ENCODE peak calls at places on chromosomes 12 and 14, in five cellular contexts. Y, Z, B, S and M are unnamed samples.

GRCh38 chr12:71708658-71709057 is 22.8 kb downstream of the TMEM19 start:
- DNase-seq in Y (peak), Z (no peak), S (no peak), B (no peak), M (no peak)

GRCh38 chr12:101698782-101699347 is 1.4 kb downstream of the CHPT1 start:
- DNase-seq in B (no peak), Z (no peak), S (no peak), Y (peak), M (peak)

GRCh38 chr12:92156704-92157395 is 11.2 kb upstream of the BTG1 start:
- DNase-seq in S (no peak), Y (no peak), Z (no peak), B (no peak), M (no peak)

GRCh38 chr12:132385375-132385774 is 56.0 kb upstream of the GALNT9 start:
- DNase-seq in B (no peak), Y (no peak), S (no peak), Z (no peak), M (no peak)

GRCh38 chr12:57046392-57046791 is 3.5 kb downstream of the MYO1A start:
- DNase-seq in Z (no peak), B (peak), Y (no peak), S (no peak), M (no peak)

GRCh38 chr12:22173154-22173553 is 127.1 kb downstream of the CMAS start:
- DNase-seq in Z (no peak), S (no peak), B (no peak), Y (no peak), M (no peak)

GRCh38 chr12:96828169-96828789 is 78.8 kb upstream of the NEDD1 start:
- DNase-seq in B (peak), Y (no peak), Z (no peak), S (no peak), M (no peak)

GRCh38 chr14:70448633-70449032 is 3.3 kb upstream of the ADAM21 start:
- DNase-seq in S (no peak), Z (no peak), Y (peak), B (peak), M (peak)

GRCh38 chr12:121792607-121793500 is 634 bp downstream of the RHOF start:
- DNase-seq in S (no peak), B (no peak), Z (no peak), Y (no peak), M (peak)

GRCh38 chr12:96167492-96167891 is 26.7 kb upstream of the ELK3 start:
- DNase-seq in S (no peak), Z (no peak), B (no peak), Y (no peak), M (no peak)

GRCh38 chr14:68379510-68380303 is 413.2 kb downstream of the ZFP36L1 start:
- DNase-seq in B (no peak), Z (no peak), Y (no peak), S (no peak), M (no peak)

GRCh38 chr14:103550451-103551337 is 11.8 kb downstream of the BAG5 start:
- DNase-seq in S (no peak), Z (no peak), Y (no peak), B (no peak), M (no peak)

GRCh38 chr12:117388865-117389508 is 27.6 kb upstream of the NOS1 start:
- DNase-seq in B (no peak), Z (no peak), Y (no peak), S (no peak), M (no peak)

GRCh38 chr14:92846162-92846897 is 52.2 kb downstream of the GOLGA5 start:
- DNase-seq in S (no peak), B (peak), Z (no peak), Y (peak), M (peak)

GRCh38 chr14:69151458-69152180 is 1.3 kb downstream of the DCAF5 start:
- DNase-seq in Y (peak), Z (peak), B (peak), S (peak), M (peak)

GRCh38 chr12:62813031-62813829 is 121.7 kb downstream of the PPM1H start:
- DNase-seq in B (peak), S (peak), Y (peak), Z (peak), M (peak)

GRCh38 chr14:70838076-70838475 is 28.8 kb upstream of the MAP3K9 start:
- DNase-seq in B (no peak), S (no peak), Y (no peak), Z (no peak), M (no peak)

GRCh38 chr14:77260631-77261030 is 10.4 kb downstream of the NGB start:
- DNase-seq in Y (no peak), B (no peak), S (no peak), Z (no peak), M (no peak)

GRCh38 chr12:44584625-44585024 is 291.5 kb downstream of the NELL2 start:
- DNase-seq in S (no peak), B (no peak), Z (no peak), Y (no peak), M (no peak)

GRCh38 chr14:74257078-74257987 is 18.1 kb downstream of the VSX2 start:
- DNase-seq in S (peak), Z (no peak), B (peak), Y (peak), M (no peak)

GRCh38 chr12:132393245-132393795 is 63.9 kb upstream of the GALNT9 start:
- DNase-seq in S (no peak), B (no peak), Z (no peak), Y (no peak), M (no peak)

GRCh38 chr14:52545584-52546317 is 6.6 kb downstream of the TXNDC16 start:
- DNase-seq in B (no peak), Z (no peak), Y (no peak), S (no peak), M (no peak)

GRCh38 chr12:105423921-105424320 is 93.4 kb downstream of the C12orf75 start:
- DNase-seq in S (no peak), B (no peak), Y (no peak), Z (no peak), M (no peak)

GRCh38 chr12:105107497-105108371 is at the start of gene WASHC4:
- DNase-seq in B (peak), Z (peak), Y (peak), S (peak), M (peak)

GRCh38 chr14:99174081-99174851 is 97.7 kb downstream of the BCL11B start:
- DNase-seq in B (no peak), S (peak), Y (no peak), Z (no peak), M (no peak)

DNA sequence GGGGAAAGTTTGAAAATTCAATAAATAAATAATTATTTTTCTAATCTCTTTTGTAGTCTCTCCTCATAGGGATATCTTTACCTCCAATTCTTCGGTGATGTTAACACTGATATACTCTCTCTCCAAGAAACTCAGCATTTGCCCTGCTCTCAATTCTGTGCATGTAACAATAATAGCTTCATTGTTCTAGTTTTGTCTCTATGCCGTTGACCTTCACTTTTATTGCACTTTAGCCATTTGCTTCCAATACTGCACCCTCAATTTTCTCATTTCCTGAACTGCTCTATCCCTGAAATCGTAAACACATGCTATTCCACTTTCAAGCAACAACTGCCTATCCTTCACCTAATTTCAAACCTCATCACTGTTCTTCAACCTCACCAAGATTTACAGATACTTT is 645.0 kb downstream of the C12orf50 start:
- DNase-seq in S (no peak), B (no peak), Y (no peak), Z (no peak), M (no peak)
- H4K8ac ChIP-seq in S (no peak), B (no peak), Y (no peak), Z (no peak), M (no peak)

GRCh38 chr14:45793081-45793480 is 540.1 kb upstream of the MIS18BP1 start:
- DNase-seq in S (no peak), B (no peak), Z (no peak), Y (no peak), M (no peak)
- H2AFZ ChIP-seq in S (peak), B (peak), Z (no peak), Y (no peak), M (no peak)

GRCh38 chr12:32535260-32535999 is 136.1 kb downstream of the FGD4 start:
- DNase-seq in Y (peak), S (no peak), Z (no peak), B (no peak), M (peak)
- H3K4me3 ChIP-seq in Y (peak), S (no peak), Z (no peak), B (no peak), M (peak)

DNA sequence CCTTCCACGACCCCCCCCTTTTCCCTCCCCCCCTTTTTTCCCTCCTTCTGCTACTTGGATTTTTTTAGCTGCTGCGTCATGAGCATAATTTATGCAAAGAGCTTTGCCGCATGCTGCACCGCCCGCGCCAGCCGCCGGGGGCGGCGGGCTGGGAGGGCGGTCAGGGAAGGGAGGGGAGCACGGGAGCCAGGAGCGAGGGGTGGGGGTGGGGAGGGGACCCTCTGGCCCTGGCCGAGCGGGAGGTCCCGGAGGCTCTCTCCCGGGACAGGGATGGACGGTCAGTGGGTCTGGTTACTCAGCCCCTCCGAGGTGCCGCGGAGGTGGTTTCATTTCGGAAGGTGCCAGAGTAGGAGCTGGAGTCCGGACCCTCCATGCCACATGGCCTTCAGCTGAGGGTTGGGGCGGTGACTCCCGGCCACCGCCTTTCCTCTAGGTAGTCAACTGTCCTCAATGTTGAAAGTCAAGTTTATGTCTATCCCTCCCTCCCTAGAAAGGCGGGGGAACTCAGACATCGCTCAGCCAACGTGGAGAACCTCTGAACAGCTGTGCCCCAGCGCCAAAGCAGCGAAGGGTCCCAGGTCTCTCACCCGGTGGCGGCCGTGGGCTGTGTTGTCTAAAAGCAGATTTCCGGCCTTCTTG is at the start of gene POU6F1:
- DNase-seq in Z (peak), Y (peak), S (no peak), B (peak), M (peak)
- H4K8ac ChIP-seq in Z (no peak), Y (peak), S (peak), B (peak), M (peak)